ENCODE peak calls at places on chromosomes 4 and X, in five cellular contexts. K is K562, X is heart right ventricle, O is body of pancreas, C is A549. D is an unnamed sample.

GRCh38 chr4:122584517-122584916 is 36.3 kb downstream of the IL21 start:
- DNase-seq in K (no peak), X (no peak), C (no peak), O (no peak), D (no peak)

GRCh38 chr4:37793562-37793961 is 32.9 kb upstream of the PGM2 start:
- DNase-seq in O (peak; percentile 13), K (no peak), C (peak; percentile 17), X (no peak), D (peak; percentile 27)

GRCh38 chr4:168883513-168883912 is 126.5 kb downstream of the CBR4 start:
- DNase-seq in O (no peak), C (no peak), X (no peak), K (no peak), D (no peak)

GRCh38 chr4:108322497-108322896 is 153.8 kb upstream of the LEF1 start:
- DNase-seq in X (no peak), C (no peak), O (no peak), K (no peak), D (no peak)

GRCh38 chr4:54371211-54371610 is 142.1 kb downstream of the PDGFRA start:
- DNase-seq in O (no peak), K (no peak), C (no peak), X (no peak), D (no peak)

GRCh38 chr4:181525641-181526040 is 717.6 kb upstream of the TENM3 start:
- DNase-seq in X (no peak), O (no peak), K (no peak), C (no peak), D (no peak)

GRCh38 chr4:18398661-18399060 is 377.1 kb upstream of the LCORL start:
- DNase-seq in O (no peak), K (no peak), X (no peak), C (no peak), D (no peak)

GRCh38 chrX:71998836-71999509 is 88.3 kb downstream of the NHSL2 start:
- DNase-seq in O (peak; percentile 50), K (peak; percentile 28), X (no peak), C (peak; percentile 28), D (peak; percentile 12)

GRCh38 chrX:69145281-69145680 is 20.0 kb downstream of the PJA1 start:
- DNase-seq in C (no peak), X (no peak), O (no peak), K (no peak), D (no peak)

GRCh38 chrX:104098151-104098808 is 14.0 kb upstream of the ZCCHC18 start:
- DNase-seq in K (peak; percentile 65), X (no peak), C (peak; percentile 79), O (peak; percentile 50), D (peak; percentile 22)

GRCh38 chr4:80489798-80490197 is 154.3 kb downstream of the CFAP299 start:
- DNase-seq in X (no peak), O (no peak), K (no peak), C (no peak), D (no peak)

GRCh38 chr4:27760176-27760575 is 899.5 kb downstream of the STIM2 start:
- DNase-seq in K (no peak), O (no peak), C (no peak), X (no peak), D (no peak)

GRCh38 chr4:27759621-27760020 is 899.0 kb downstream of the STIM2 start:
- DNase-seq in X (no peak), O (no peak), K (no peak), C (no peak), D (no peak)

GRCh38 chr4:27764526-27764837 is 903.8 kb downstream of the STIM2 start:
- DNase-seq in O (no peak), K (no peak), C (no peak), X (no peak), D (no peak)

GRCh38 chr4:27763830-27764525 is 903.3 kb downstream of the STIM2 start:
- DNase-seq in X (no peak), K (no peak), C (no peak), O (no peak), D (no peak)
- H3K4me3 ChIP-seq in X (no peak overlapping the region), K (no peak overlapping the region), C (no peak overlapping the region), O (no peak overlapping the region), D (no peak overlapping the region)

GRCh38 chr4:70722199-70722791 is 531 bp downstream of the RUFY3 start:
- DNase-seq in K (peak; percentile 69), C (no peak), O (no peak), X (no peak), D (no peak)
- H3K4me3 ChIP-seq in K (no peak overlapping the region), C (no peak overlapping the region), O (no peak overlapping the region), X (peak overlapping the region; percentile 49), D (no peak overlapping the region)

DNA sequence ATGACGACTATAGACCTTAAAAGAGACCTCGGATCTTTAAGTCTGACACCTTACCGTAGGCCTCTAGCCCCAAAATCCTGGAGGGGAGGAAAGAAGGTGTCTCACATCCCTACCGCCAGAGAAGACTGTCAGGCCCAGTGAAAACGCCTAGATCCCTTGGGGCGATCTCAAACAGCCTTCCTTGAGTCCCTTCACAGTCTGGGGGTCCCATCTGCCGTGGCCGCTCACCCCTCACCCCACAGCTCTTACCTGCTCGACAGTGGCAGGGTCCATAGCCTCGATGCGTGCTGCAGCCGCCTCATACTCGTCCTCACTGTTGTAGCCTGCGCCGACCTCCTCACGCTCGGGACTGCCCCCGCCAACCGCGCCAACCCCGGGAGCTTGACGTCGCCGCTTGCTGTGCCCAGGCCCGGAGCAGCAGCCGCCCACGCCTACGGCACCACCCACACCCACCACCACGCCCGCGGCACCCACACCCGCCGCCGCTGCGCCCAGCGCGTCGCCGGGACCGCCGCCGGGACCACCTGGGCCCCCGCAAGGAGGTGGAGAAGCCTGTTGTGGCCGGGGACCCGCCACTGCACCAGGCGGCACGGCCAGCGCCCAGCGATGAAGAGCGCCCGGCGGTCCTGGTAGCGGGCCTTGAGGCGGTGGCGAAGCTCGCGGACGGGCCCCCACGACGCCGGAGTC is 536 bp downstream of the OTUD5 start:
- DNase-seq in O (peak; percentile 20), K (no peak), C (no peak), X (no peak), D (no peak)
- H3K4me3 ChIP-seq in O (peak overlapping the region; percentile 16), K (peak overlapping the region; percentile 84), C (peak overlapping the region; percentile 98), X (peak overlapping the region; percentile 59), D (peak overlapping the region; percentile 81)

DNA sequence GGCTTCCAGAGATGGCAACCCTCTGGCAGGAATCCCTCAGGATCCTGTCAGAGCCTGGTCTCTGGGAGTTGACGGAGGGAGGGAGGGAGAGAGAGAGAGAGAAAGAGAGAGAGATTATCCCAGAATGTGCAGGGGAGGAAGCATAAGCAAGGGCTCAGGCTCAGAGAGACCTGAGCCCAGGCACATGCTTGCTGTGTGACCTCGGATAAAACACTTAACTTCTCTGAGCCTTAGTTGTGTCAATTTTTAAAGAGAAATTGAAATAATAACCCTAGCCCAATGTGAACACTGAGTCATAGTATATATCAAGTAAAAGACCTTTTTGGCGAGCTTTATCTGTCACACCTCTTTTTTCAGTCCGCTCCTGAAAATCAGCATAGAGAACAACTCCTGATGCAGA is 473 bp upstream of the USP51 start:
- DNase-seq in X (no peak), O (no peak), C (no peak), K (no peak), D (no peak)
- H3K4me3 ChIP-seq in X (peak overlapping the region; percentile 49), O (no peak overlapping the region), C (peak overlapping the region; percentile 71), K (peak overlapping the region; percentile 61), D (no peak overlapping the region)